ENCODE peak calls at places on chromosome 5, in seven cellular contexts. H is heart left ventricle, F is IMR-90, U is ovary, A is uterus, V is lower leg skin, G is body of pancreas. D is an unnamed sample.

GRCh38 chr5:177116631-177117373 is 16.8 kb upstream of the NSD1 start:
- DNase-seq in G (peak), A (peak), F (peak), U (peak), H (peak), V (peak), D (no peak)

GRCh38 chr5:1882337-1883119 is at the start of gene IRX4:
- DNase-seq in F (peak), H (no peak), V (no peak), U (no peak), G (no peak), A (no peak), D (no peak)

GRCh38 chr5:171893290-171893890 is 107.8 kb downstream of the SMIM23 start:
- DNase-seq in G (no peak), V (no peak), A (no peak), H (no peak), U (no peak), F (peak), D (no peak)

GRCh38 chr5:136025900-136026299 is 2.9 kb upstream of the TGFBI start:
- DNase-seq in G (no peak), V (no peak), U (no peak), H (peak), A (peak), F (peak), D (no peak)

GRCh38 chr5:172223901-172224873 is 30.2 kb downstream of the EFCAB9 start:
- DNase-seq in G (no peak), U (no peak), H (no peak), A (no peak), V (no peak), F (no peak), D (no peak)

GRCh38 chr5:132751444-132751843 is 4.2 kb downstream of the CCNI2 start:
- DNase-seq in U (no peak), A (no peak), V (peak), G (no peak), H (peak), F (peak), D (no peak)

GRCh38 chr5:53161876-53162275 is 52.3 kb upstream of the MOCS2 start:
- DNase-seq in V (peak), U (no peak), F (peak), H (no peak), G (no peak), A (no peak), D (no peak)

GRCh38 chr5:5332287-5332686 is 90.2 kb upstream of the ICE1 start:
- DNase-seq in G (no peak), A (no peak), H (no peak), U (no peak), V (no peak), F (no peak), D (no peak)

GRCh38 chr5:174464504-174465165 is 259.7 kb upstream of the MSX2 start:
- DNase-seq in H (no peak), U (no peak), F (no peak), A (no peak), G (no peak), V (no peak), D (no peak)

GRCh38 chr5:150960791-150961396 is 56.1 kb upstream of the ZNF300 start:
- DNase-seq in V (no peak), G (no peak), F (no peak), H (no peak), U (no peak), A (no peak), D (no peak)

GRCh38 chr5:7668627-7669026 is 182.3 kb downstream of the CFAP90 start:
- DNase-seq in H (no peak), G (no peak), A (no peak), U (no peak), F (no peak), V (no peak), D (no peak)

GRCh38 chr5:140711794-140712193 is 11.5 kb downstream of the ZMAT2 start:
- DNase-seq in V (no peak), G (no peak), U (no peak), F (no peak), H (no peak), A (no peak), D (no peak)

GRCh38 chr5:140707812-140708211 is 7.6 kb downstream of the ZMAT2 start:
- DNase-seq in F (no peak), H (no peak), V (no peak), U (no peak), G (no peak), A (no peak), D (no peak)

GRCh38 chr5:140713562-140714094 is 13.4 kb downstream of the ZMAT2 start:
- DNase-seq in V (no peak), G (no peak), H (no peak), U (no peak), A (no peak), F (no peak), D (no peak)

DNA sequence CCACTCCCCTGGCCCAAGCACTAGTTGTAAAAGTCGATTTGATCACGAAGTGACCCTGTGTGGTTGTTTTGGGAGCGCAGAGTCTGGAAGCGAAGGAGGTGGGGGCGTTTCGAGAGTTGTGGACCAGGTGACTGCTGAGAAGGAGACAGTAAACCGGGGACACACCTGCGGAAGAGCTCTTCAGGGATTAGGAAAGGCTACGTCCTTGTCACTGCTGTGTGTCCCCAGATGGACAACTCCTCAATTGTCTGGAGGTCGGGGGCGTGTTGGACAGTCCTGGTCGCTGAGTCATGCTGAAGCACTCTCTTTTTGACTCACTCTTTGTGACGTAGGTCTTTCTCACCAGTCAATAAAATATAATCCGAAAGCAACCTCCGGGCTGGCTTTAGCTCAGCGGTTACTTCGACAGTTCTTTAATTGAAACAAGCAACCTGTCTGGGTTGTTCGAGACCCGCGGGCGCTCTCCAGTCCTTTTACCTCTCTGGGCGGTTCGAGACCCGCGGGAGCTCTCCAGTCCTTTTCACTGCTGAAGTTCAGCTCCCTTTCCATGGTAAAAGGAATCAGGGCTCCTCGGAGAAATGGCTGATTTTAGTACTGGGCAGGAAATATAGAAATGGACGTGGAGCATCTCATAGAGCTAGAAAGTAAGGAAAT is 10.8 kb downstream of the ZMAT2 start:
- DNase-seq in G (peak), F (peak), U (peak), A (peak), V (peak), H (peak), D (peak)
- TF ChIP-seq POLR2A in G (peak), F (peak), U (peak), A (peak), V (no peak), H (no peak), D (no peak)

DNA sequence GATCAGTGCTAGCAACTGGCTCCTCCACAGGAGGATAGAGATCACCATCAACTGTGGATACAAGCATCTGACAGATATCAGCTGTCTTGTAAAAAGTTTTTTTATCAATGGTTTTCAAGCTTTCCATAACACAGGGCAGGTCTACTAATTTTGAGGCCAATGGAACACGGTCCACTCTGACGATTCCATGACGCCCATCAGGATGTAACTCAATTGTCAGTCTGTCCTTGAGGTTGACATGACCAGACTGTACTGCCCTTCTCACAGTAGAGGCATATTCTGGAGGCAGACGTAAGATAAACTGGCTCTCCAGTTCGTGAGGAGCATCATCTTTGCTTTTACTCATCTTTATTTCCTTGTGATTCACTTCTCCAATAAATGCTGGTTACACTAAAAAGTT is 885 bp downstream of the TAF7 start:
- DNase-seq in U (no peak), F (no peak), G (no peak), H (no peak), A (no peak), V (no peak), D (no peak)
- TF ChIP-seq POLR2A in U (no peak), F (no peak), G (no peak), H (no peak), A (no peak), V (no peak), D (no peak)

GRCh38 chr5:142324871-142325676 is at the start of gene SPRY4:
- DNase-seq in G (peak), V (peak), U (peak), A (peak), F (peak), H (peak), D (peak)
- TF ChIP-seq POLR2A in G (peak), V (no peak), U (peak), A (peak), F (peak), H (peak), D (peak)

GRCh38 chr5:141734501-141735231 is 52.6 kb upstream of the ARAP3 start:
- DNase-seq in H (no peak), V (peak), A (peak), F (peak), U (no peak), G (peak), D (peak)

GRCh38 chr5:141737485-141737884 is 55.5 kb upstream of the ARAP3 start:
- DNase-seq in V (no peak), A (no peak), U (no peak), H (no peak), G (no peak), F (no peak), D (no peak)

GRCh38 chr5:141733198-141733597 is 51.2 kb upstream of the ARAP3 start:
- DNase-seq in A (no peak), U (no peak), G (no peak), V (no peak), F (no peak), H (no peak), D (no peak)

GRCh38 chr5:141732417-141732816 is 50.4 kb upstream of the ARAP3 start:
- DNase-seq in G (no peak), H (no peak), A (no peak), V (no peak), F (no peak), U (no peak), D (no peak)

GRCh38 chr5:141735823-141736222 is 53.8 kb upstream of the ARAP3 start:
- DNase-seq in G (no peak), U (no peak), A (no peak), H (no peak), V (no peak), F (no peak), D (no peak)
- TF ChIP-seq POLR2A in G (no peak), U (no peak), A (no peak), H (no peak), V (no peak), F (no peak), D (no peak)

GRCh38 chr5:85716344-85717202 is 901.2 kb upstream of the COX7C start:
- DNase-seq in U (no peak), A (no peak), H (no peak), G (no peak), V (no peak), F (no peak), D (no peak)
- TF ChIP-seq POLR2A in U (no peak), A (no peak), H (no peak), G (no peak), V (no peak), F (no peak), D (no peak)

D was measured in H54.